ENCODE peak calls at places on chromosomes 6 and 20, in six cellular contexts. One of them, this sample, is unnamed. For H3K4me1, the result is how much of the 10 kb centered on the place peaks cover.

GRCh38 chr6:156848533-156848932 is 71.4 kb downstream of the ARID1B start:
- DNase-seq in IMR-90: no peak
- DNase-seq in PC-3: no peak
- DNase-seq in tibial artery: no peak
- DNase-seq in psoas muscle: peak
- DNase-seq in naive thymus-derived CD4-positive, alpha-beta T cell: no peak
- DNase-seq in this sample: no peak

GRCh38 chr20:37356387-37356786 is 10.4 kb downstream of the SRC start:
- DNase-seq in IMR-90: no peak
- DNase-seq in psoas muscle: peak
- DNase-seq in tibial artery: peak
- DNase-seq in naive thymus-derived CD4-positive, alpha-beta T cell: no peak
- DNase-seq in PC-3: peak
- DNase-seq in this sample: no peak

GRCh38 chr6:154509421-154510143 is 903 bp downstream of the CNKSR3 start:
- DNase-seq in IMR-90: no peak
- DNase-seq in PC-3: peak
- DNase-seq in naive thymus-derived CD4-positive, alpha-beta T cell: no peak
- DNase-seq in psoas muscle: peak
- DNase-seq in tibial artery: peak
- DNase-seq in this sample: peak

GRCh38 chr6:116530436-116530835 is 15.0 kb downstream of the TRAPPC3L start:
- DNase-seq in naive thymus-derived CD4-positive, alpha-beta T cell: no peak
- DNase-seq in IMR-90: peak
- DNase-seq in PC-3: peak
- DNase-seq in psoas muscle: no peak
- DNase-seq in tibial artery: no peak
- DNase-seq in this sample: no peak

GRCh38 chr6:5493806-5494205 is 232.5 kb downstream of the FARS2 start:
- DNase-seq in IMR-90: no peak
- DNase-seq in PC-3: no peak
- DNase-seq in naive thymus-derived CD4-positive, alpha-beta T cell: no peak
- DNase-seq in tibial artery: no peak
- DNase-seq in psoas muscle: no peak
- DNase-seq in this sample: no peak

GRCh38 chr20:11176431-11176830 is 502.6 kb upstream of the JAG1 start:
- DNase-seq in IMR-90: no peak
- DNase-seq in psoas muscle: no peak
- DNase-seq in tibial artery: no peak
- DNase-seq in naive thymus-derived CD4-positive, alpha-beta T cell: no peak
- DNase-seq in PC-3: peak
- DNase-seq in this sample: no peak

GRCh38 chr20:48467622-48468021 is 360.2 kb downstream of the PREX1 start:
- DNase-seq in PC-3: no peak
- DNase-seq in IMR-90: no peak
- DNase-seq in psoas muscle: no peak
- DNase-seq in naive thymus-derived CD4-positive, alpha-beta T cell: no peak
- DNase-seq in tibial artery: no peak
- DNase-seq in this sample: peak

GRCh38 chr6:2857580-2858337 is 16.1 kb upstream of the SERPINB1 start:
- DNase-seq in PC-3: peak
- DNase-seq in psoas muscle: no peak
- DNase-seq in naive thymus-derived CD4-positive, alpha-beta T cell: no peak
- DNase-seq in tibial artery: no peak
- DNase-seq in IMR-90: peak
- DNase-seq in this sample: no peak

GRCh38 chr6:139500977-139501376 is 126.5 kb upstream of the CITED2 start:
- DNase-seq in PC-3: no peak
- DNase-seq in IMR-90: peak
- DNase-seq in naive thymus-derived CD4-positive, alpha-beta T cell: no peak
- DNase-seq in tibial artery: no peak
- DNase-seq in psoas muscle: no peak
- DNase-seq in this sample: no peak

GRCh38 chr6:109498049-109498448 is 15.0 kb upstream of the ZBTB24 start:
- DNase-seq in naive thymus-derived CD4-positive, alpha-beta T cell: no peak
- DNase-seq in PC-3: no peak
- DNase-seq in IMR-90: no peak
- DNase-seq in tibial artery: no peak
- DNase-seq in psoas muscle: no peak
- DNase-seq in this sample: no peak

GRCh38 chr20:36847009-36847709 is 28.8 kb upstream of the TLDC2 start:
- DNase-seq in psoas muscle: peak
- DNase-seq in PC-3: no peak
- DNase-seq in tibial artery: peak
- DNase-seq in naive thymus-derived CD4-positive, alpha-beta T cell: no peak
- DNase-seq in IMR-90: peak
- DNase-seq in this sample: no peak

GRCh38 chr20:40651121-40651520 is 37.9 kb downstream of the MAFB start:
- DNase-seq in psoas muscle: no peak
- DNase-seq in tibial artery: no peak
- DNase-seq in PC-3: peak
- DNase-seq in naive thymus-derived CD4-positive, alpha-beta T cell: no peak
- DNase-seq in IMR-90: peak
- DNase-seq in this sample: no peak

GRCh38 chr6:3283641-3284435 is 25.1 kb downstream of the PSMG4 start:
- DNase-seq in tibial artery: peak
- DNase-seq in IMR-90: no peak
- DNase-seq in psoas muscle: no peak
- DNase-seq in naive thymus-derived CD4-positive, alpha-beta T cell: no peak
- DNase-seq in PC-3: no peak
- DNase-seq in this sample: no peak

DNA sequence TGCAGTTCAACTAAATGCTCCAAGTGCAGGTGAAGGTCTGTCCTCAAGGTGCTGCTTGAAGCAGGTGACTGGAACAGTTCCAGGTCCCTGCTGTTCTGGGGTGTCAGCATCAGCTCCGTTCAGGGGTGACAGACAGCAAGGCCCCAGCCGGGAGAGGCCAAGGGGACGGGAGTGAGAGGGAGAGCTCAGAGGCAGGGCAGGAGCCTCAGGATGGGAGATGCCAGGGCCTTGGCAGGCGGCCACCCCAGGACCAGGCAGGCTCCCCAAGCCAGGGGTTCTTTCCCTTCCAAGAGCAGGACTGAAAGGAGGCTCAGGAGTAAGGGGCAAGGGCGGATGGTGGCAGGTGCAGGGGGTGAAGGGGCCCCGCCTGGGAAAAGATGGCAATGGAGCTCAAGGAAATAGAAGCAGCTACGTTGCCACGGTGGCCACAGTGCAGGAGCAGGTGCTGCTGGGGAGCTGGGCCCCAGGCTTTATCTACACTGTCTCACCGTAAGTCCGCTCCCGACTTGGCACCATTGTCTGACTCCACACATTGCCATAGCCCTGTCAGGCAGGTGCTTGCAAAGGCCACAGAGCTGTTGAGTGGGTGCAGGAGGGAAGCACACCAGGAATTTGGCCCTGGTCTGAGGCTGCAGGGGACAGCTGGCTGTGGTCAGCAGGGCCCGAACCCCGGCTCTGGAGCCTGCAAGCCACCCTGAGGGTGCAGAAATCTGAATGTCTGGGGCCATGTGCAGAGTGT is 43.1 kb downstream of the ERMARD start:
- DNase-seq in psoas muscle: no peak
- DNase-seq in naive thymus-derived CD4-positive, alpha-beta T cell: no peak
- DNase-seq in PC-3: no peak
- DNase-seq in IMR-90: no peak
- DNase-seq in tibial artery: no peak
- DNase-seq in this sample: peak
- H3K4me1 ChIP-seq in psoas muscle: under half
- H3K4me1 ChIP-seq in naive thymus-derived CD4-positive, alpha-beta T cell: under half
- H3K4me1 ChIP-seq in PC-3: under half
- H3K4me1 ChIP-seq in IMR-90: under half
- H3K4me1 ChIP-seq in tibial artery: under half
- H3K4me1 ChIP-seq in this sample: under half

DNA sequence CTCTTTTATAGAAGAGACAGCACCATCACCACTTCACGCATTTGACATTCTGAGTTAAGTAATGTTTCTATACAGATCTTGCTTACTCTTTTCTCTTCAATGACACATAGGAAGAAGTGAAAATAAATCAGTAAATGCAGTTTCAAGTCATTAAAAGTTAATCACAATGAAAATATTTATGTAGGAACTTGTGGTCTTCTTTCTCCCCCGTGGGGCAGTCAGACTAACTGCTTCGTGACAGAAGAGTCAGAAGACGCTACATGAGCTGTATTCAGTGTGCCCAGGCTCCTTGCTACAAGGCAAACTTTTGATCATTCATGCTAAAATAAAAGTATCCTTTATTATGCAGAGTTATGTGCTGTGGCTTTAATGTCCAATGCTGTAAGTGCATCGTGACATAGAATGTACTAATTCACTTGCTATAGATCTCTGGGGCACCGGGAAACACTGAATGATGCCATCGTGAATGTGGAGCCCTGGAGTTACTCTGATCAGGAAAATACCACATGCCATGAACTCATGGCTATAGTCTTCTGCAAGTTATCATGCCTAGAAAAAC is 117.8 kb upstream of the TRAF3IP2 start:
- DNase-seq in psoas muscle: no peak
- DNase-seq in naive thymus-derived CD4-positive, alpha-beta T cell: no peak
- DNase-seq in IMR-90: no peak
- DNase-seq in PC-3: no peak
- DNase-seq in tibial artery: no peak
- DNase-seq in this sample: no peak
- H3K4me1 ChIP-seq in psoas muscle: under half
- H3K4me1 ChIP-seq in naive thymus-derived CD4-positive, alpha-beta T cell: under half
- H3K4me1 ChIP-seq in IMR-90: under half
- H3K4me1 ChIP-seq in PC-3: under half
- H3K4me1 ChIP-seq in tibial artery: under half
- H3K4me1 ChIP-seq in this sample: under half

GRCh38 chr6:41709375-41709774 is 26.0 kb downstream of the TFEB start:
- DNase-seq in PC-3: no peak
- DNase-seq in IMR-90: no peak
- DNase-seq in tibial artery: no peak
- DNase-seq in naive thymus-derived CD4-positive, alpha-beta T cell: no peak
- DNase-seq in psoas muscle: no peak
- DNase-seq in this sample: no peak
- H3K4me1 ChIP-seq in PC-3: under half
- H3K4me1 ChIP-seq in IMR-90: under half
- H3K4me1 ChIP-seq in tibial artery: half or more
- H3K4me1 ChIP-seq in naive thymus-derived CD4-positive, alpha-beta T cell: under half
- H3K4me1 ChIP-seq in psoas muscle: half or more
- H3K4me1 ChIP-seq in this sample: under half

GRCh38 chr20:50506270-50506579 is 4.0 kb upstream of the PTPN1 start:
- DNase-seq in naive thymus-derived CD4-positive, alpha-beta T cell: no peak
- DNase-seq in psoas muscle: no peak
- DNase-seq in PC-3: no peak
- DNase-seq in IMR-90: no peak
- DNase-seq in tibial artery: no peak
- DNase-seq in this sample: no peak

GRCh38 chr20:50496773-50497375 is 13.3 kb upstream of the PTPN1 start:
- DNase-seq in IMR-90: no peak
- DNase-seq in PC-3: peak
- DNase-seq in naive thymus-derived CD4-positive, alpha-beta T cell: no peak
- DNase-seq in psoas muscle: no peak
- DNase-seq in tibial artery: no peak
- DNase-seq in this sample: no peak

GRCh38 chr20:50504231-50504823 is 5.9 kb upstream of the PTPN1 start:
- DNase-seq in naive thymus-derived CD4-positive, alpha-beta T cell: no peak
- DNase-seq in IMR-90: no peak
- DNase-seq in PC-3: no peak
- DNase-seq in psoas muscle: no peak
- DNase-seq in tibial artery: no peak
- DNase-seq in this sample: no peak

GRCh38 chr20:50501970-50502745 is 8.0 kb upstream of the PTPN1 start:
- DNase-seq in PC-3: no peak
- DNase-seq in tibial artery: no peak
- DNase-seq in naive thymus-derived CD4-positive, alpha-beta T cell: no peak
- DNase-seq in psoas muscle: no peak
- DNase-seq in IMR-90: no peak
- DNase-seq in this sample: no peak
- H3K4me1 ChIP-seq in PC-3: under half
- H3K4me1 ChIP-seq in tibial artery: under half
- H3K4me1 ChIP-seq in naive thymus-derived CD4-positive, alpha-beta T cell: under half
- H3K4me1 ChIP-seq in psoas muscle: under half
- H3K4me1 ChIP-seq in IMR-90: under half
- H3K4me1 ChIP-seq in this sample: under half